ENCODE peak calls at places on chromosomes 4 and X, in four cellular contexts. Z, M, Y and K are unnamed samples.
A peak's percentile ranks its signal among the peaks of the same experiment; 100 is the strongest.

GRCh38 chr4:88613417-88613875 is 21.2 kb downstream of the HERC3 start:
- DNase-seq in Z (no peak), M (no peak), Y (no peak), K (no peak)

GRCh38 chr4:41134581-41134980 is 79.8 kb downstream of the APBB2 start:
- DNase-seq in Z (no peak), M (no peak), Y (no peak), K (no peak)

GRCh38 chr4:128818442-128818841 is 8.9 kb downstream of the JADE1 start:
- DNase-seq in Z (no peak), M (no peak), Y (no peak), K (no peak)

GRCh38 chr4:187073820-187074219 is 350.2 kb upstream of the FAT1 start:
- DNase-seq in Z (no peak), M (no peak), Y (no peak), K (no peak)

GRCh38 chr4:63620271-63620670 is 789.0 kb downstream of the TECRL start:
- DNase-seq in Z (no peak), M (no peak), Y (no peak), K (no peak)

GRCh38 chr4:8176547-8177399 is 18.2 kb upstream of the ABLIM2 start:
- DNase-seq in Z (peak; percentile 74), M (peak; percentile 81), Y (peak; percentile 74), K (no peak)

GRCh38 chr4:89708903-89709361 is 128.0 kb downstream of the SNCA start:
- DNase-seq in Z (no peak), M (peak; percentile 10), Y (no peak), K (no peak)

GRCh38 chrX:16838202-16839066 is 31.7 kb downstream of the RBBP7 start:
- DNase-seq in Z (peak; percentile 16), M (peak; percentile 27), Y (no peak), K (peak; percentile 30)

GRCh38 chr4:113878718-113879117 is 100.7 kb downstream of the ARSJ start:
- DNase-seq in Z (peak; percentile 83), M (peak; percentile 39), Y (no peak), K (no peak)

GRCh38 chr4:8078610-8079015 is 80.0 kb downstream of the ABLIM2 start:
- DNase-seq in Z (no peak), M (no peak), Y (peak; percentile 35), K (peak; percentile 1)

GRCh38 chrX:5458300-5458699 is 770.4 kb downstream of the NLGN4X start:
- DNase-seq in Z (peak; percentile 7), M (peak; percentile 16), Y (no peak), K (no peak)

GRCh38 chrX:40005290-40006011 is 92.3 kb downstream of the BCOR start:
- DNase-seq in Z (peak; percentile 28), M (no peak), Y (no peak), K (no peak)

GRCh38 chr4:154928640-154929257 is 147.7 kb downstream of the RBM46 start:
- DNase-seq in Z (peak; percentile 53), M (peak; percentile 53), Y (no peak), K (no peak)

GRCh38 chr4:53306729-53307128 is 59.1 kb downstream of the SCFD2 start:
- DNase-seq in Z (no peak), M (no peak), Y (no peak), K (no peak)

GRCh38 chr4:186946682-186947294 is 223.1 kb upstream of the FAT1 start:
- DNase-seq in Z (peak; percentile 63), M (peak; percentile 82), Y (no peak), K (no peak)

GRCh38 chr4:9608300-9608699 is 164.1 kb downstream of the DEFB131A start:
- DNase-seq in Z (no peak), M (no peak), Y (no peak), K (no peak)

GRCh38 chr4:4818440-4819212 is 40.8 kb upstream of the MSX1 start:
- DNase-seq in Z (no peak), M (no peak), Y (no peak), K (no peak)

GRCh38 chr4:159206427-159206871 is 103.6 kb downstream of the RAPGEF2 start:
- DNase-seq in Z (no peak), M (no peak), Y (no peak), K (no peak)

GRCh38 chrX:150712619-150713018 is 19.4 kb downstream of the MTMR1 start:
- DNase-seq in Z (no peak), M (no peak), Y (no peak), K (no peak)

GRCh38 chr4:76606662-76607265 is 171.7 kb downstream of the SHROOM3 start:
- DNase-seq in Z (no peak), M (peak; percentile 43), Y (no peak), K (no peak)

GRCh38 chrX:11908371-11908770 is 150.3 kb downstream of the MSL3 start:
- DNase-seq in Z (peak; percentile 36), M (peak; percentile 11), Y (no peak), K (no peak)

GRCh38 chr4:152997771-152998487 is 61.8 kb downstream of the FHDC1 start:
- DNase-seq in Z (no peak), M (peak; percentile 41), Y (no peak), K (no peak)

GRCh38 chrX:46959985-46960700 is 47.9 kb downstream of the JADE3 start:
- DNase-seq in Z (no peak), M (no peak), Y (no peak), K (no peak)

GRCh38 chrX:55135171-55135570 is 46.4 kb downstream of the PAGE2 start:
- DNase-seq in Z (peak; percentile 18), M (peak; percentile 54), Y (peak; percentile 51), K (peak; percentile 21)

GRCh38 chr4:177047851-177048174 is 255.1 kb upstream of the VEGFC start:
- DNase-seq in Z (no peak), M (no peak), Y (no peak), K (no peak)

GRCh38 chr4:184812651-184813181 is 13.1 kb downstream of the ACSL1 start:
- DNase-seq in Z (no peak), M (no peak), Y (no peak), K (no peak)

GRCh38 chr4:75512336-75513211 is 1.6 kb downstream of the RCHY1 start:
- DNase-seq in Z (peak; percentile 6), M (no peak), Y (no peak), K (no peak)

GRCh38 chr4:145557720-145558119 is 61.5 kb upstream of the MMAA start:
- DNase-seq in Z (peak; percentile 76), M (peak; percentile 78), Y (no peak), K (no peak)

GRCh38 chr4:114535725-114536124 is 62.9 kb upstream of the UGT8 start:
- DNase-seq in Z (peak; percentile 5), M (no peak), Y (no peak), K (no peak)

GRCh38 chr4:41670530-41670929 is 78.0 kb downstream of the PHOX2B start:
- DNase-seq in Z (no peak), M (no peak), Y (no peak), K (no peak)

GRCh38 chrX:152635941-152636340 is 1.8 kb upstream of the GABRQ start:
- DNase-seq in Z (peak; percentile 74), M (peak; percentile 58), Y (no peak), K (no peak)

GRCh38 chr4:2330119-2331042 is 68.5 kb upstream of the MXD4 start:
- DNase-seq in Z (no peak), M (peak; percentile 65), Y (no peak), K (no peak)

DNA sequence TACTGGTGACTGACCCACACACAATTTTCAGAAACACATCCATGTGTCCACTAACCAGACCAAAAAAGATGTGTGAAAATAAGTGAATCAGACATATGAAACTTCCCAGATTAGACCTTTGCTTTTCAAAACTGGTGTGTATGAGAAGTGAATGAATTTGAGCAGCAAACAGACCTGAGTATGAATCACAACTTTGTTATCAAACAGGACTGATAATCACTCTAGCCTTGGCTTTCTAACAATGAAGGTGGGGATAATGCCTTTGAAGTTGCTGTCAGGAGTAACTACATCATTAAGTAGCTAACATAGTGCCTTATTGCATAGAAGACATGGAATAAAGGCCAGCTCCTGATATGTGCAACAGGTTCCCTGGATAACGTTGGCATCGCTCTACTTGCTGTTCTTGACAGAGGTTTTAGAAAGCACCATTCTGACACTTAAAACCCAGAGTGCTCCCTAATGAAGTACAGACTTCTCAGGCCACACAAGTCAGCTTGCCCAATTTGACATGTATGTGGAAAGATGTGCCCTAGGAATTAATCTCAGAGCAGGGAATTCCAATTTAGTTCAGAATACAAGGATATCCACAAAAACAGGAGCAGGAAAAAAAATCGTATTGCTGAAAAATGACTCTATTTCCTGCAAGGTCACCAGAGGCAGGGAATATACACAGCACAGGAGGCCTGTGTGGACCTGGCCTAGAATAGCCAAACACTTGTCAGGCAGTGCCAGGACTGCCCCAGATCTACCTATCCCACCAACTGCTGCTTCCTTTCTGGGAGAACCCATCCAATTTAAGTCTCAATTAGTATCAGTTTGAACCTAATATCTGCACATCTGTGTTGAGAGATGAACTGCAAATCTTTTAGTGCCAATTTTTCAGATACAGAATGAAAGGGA is 87.7 kb downstream of the MAML3 start:
- DNase-seq in Z (no peak), M (no peak), Y (no peak), K (no peak)
- H3K4me1 ChIP-seq in Z (no peaks in the 10 kb centered on the region), M (peaks cover 28% of the 10 kb centered on the region), Y (no peaks in the 10 kb centered on the region), K (no peaks in the 10 kb centered on the region)

GRCh38 chrX:68503830-68504229 is 5.0 kb downstream of the YIPF6 start:
- DNase-seq in Z (no peak), M (no peak), Y (no peak), K (no peak)

GRCh38 chrX:68492583-68492982 is 6.3 kb upstream of the YIPF6 start:
- DNase-seq in Z (no peak), M (no peak), Y (no peak), K (no peak)

GRCh38 chrX:68500105-68500504 is 1.3 kb downstream of the YIPF6 start:
- DNase-seq in Z (no peak), M (no peak), Y (no peak), K (no peak)

GRCh38 chrX:68498508-68499379 is at the start of gene YIPF6:
- DNase-seq in Z (peak; percentile 76), M (peak; percentile 87), Y (peak; percentile 88), K (peak; percentile 68)

DNA sequence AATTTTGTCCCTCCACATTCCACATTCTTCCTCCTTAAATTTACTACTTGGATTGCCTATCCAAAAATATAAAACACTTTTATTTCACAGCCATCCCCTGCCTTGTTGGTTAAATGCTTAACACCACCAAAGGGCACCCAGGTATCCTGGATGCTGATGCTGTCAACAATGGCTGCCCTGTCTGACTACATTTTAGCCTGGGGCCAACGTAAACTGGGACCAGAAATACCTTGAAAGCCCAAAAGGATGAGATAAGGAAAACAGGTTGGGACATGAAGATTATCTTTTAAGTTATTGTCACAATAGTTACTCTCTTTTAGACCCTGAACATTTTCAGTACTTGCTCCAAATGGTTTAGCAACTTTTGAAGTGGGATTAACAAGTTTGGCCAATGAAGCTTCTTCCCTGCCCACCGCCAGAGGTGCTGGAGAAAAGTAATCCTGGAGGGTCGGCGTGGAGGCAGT is 775 bp upstream of the YIPF6 start:
- DNase-seq in Z (no peak), M (no peak), Y (no peak), K (no peak)
- TF ChIP-seq CTCF in Z (peak; percentile 30), M (no peak), Y (no peak), K (no peak)

DNA sequence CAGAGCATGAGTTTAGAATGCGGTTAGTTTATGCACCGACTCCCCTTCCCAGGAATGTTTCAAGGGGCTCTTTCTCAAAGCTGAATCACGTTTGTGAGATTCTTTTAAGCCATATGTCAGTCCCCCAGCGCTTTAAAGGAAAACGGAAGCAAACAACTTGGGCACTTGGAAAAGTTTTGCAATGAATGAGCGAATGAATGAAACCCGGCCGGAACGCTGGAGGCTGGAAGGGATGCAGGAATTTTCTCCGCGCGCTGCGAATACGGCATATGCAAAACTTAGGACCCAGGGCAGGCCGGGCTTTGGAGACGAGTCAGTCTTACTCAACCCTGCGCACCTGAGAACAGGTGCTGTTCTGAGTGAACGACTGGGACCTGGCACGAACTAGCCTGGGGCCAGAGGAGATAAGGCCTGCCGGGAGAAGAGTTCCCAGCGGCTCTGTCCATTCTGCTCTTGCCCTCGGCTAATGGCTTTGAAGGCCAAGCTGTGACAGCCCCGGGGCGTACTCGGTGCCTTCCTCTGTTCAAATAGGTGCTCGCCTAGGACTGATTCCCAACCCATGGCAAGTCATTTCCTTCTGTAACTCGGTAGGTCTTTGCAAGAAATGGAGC is 763 bp upstream of the NRK start:
- DNase-seq in Z (peak; percentile 42), M (peak; percentile 38), Y (no peak), K (no peak)
- H3K4me3 ChIP-seq in Z (peak overlapping the region; percentile 39), M (peak overlapping the region; percentile 52), Y (peak overlapping the region; percentile 56), K (peak overlapping the region; percentile 59)

GRCh38 chr4:38109896-38110295 is 149.7 kb downstream of the PTTG2 start:
- DNase-seq in Z (peak; percentile 84), M (peak; percentile 53), Y (no peak), K (no peak)
- H3K4me1 ChIP-seq in Z (peaks cover 54% of the 10 kb centered on the region), M (peaks cover 29% of the 10 kb centered on the region), Y (no peaks in the 10 kb centered on the region), K (no peaks in the 10 kb centered on the region)